ENCODE peak calls at places on chromosome 21, in nine cellular contexts. P is HCT116, W is psoas muscle, K is neural progenitor cell, X is lower lobe of right lung, G is cardiac fibroblast, R is heart left ventricle, D is suprapubic skin, H is body of pancreas. I is an unnamed sample.

GRCh38 chr21:45152265-45152746 is 77.9 kb downstream of the ADARB1 start:
- DNase-seq in D (no peak), X (peak), R (peak), K (peak), W (no peak), H (peak), P (no peak), G (no peak), I (no peak)

GRCh38 chr21:15421947-15422346 is 307.8 kb upstream of the USP25 start:
- DNase-seq in K (no peak), X (no peak), W (no peak), H (no peak), R (no peak), G (no peak), D (no peak), P (no peak), I (peak)

GRCh38 chr21:19031956-19032355 is 628.4 kb upstream of the TMPRSS15 start:
- DNase-seq in K (no peak), P (no peak), R (no peak), X (no peak), W (no peak), H (no peak), G (no peak), D (no peak), I (no peak)

GRCh38 chr21:33801424-33802405 is 113.9 kb downstream of the ATP5PO start:
- DNase-seq in W (peak), K (peak), P (peak), R (no peak), D (no peak), X (no peak), G (no peak), H (peak), I (peak)

GRCh38 chr21:17537299-17537698 is 24.5 kb downstream of the CXADR start:
- DNase-seq in K (no peak), W (no peak), R (no peak), P (no peak), H (no peak), X (no peak), D (no peak), G (peak), I (no peak)

GRCh38 chr21:35401476-35401875 is 352.4 kb upstream of the RUNX1 start:
- DNase-seq in D (no peak), R (no peak), K (no peak), G (no peak), X (no peak), H (no peak), W (no peak), P (no peak), I (no peak)

GRCh38 chr21:32096411-32096810 is 182.4 kb downstream of the MIS18A start:
- DNase-seq in H (no peak), K (peak), X (no peak), R (no peak), D (no peak), G (peak), W (no peak), P (peak), I (peak)

GRCh38 chr21:33362044-33362555 is 37.3 kb downstream of the IFNAR1 start:
- DNase-seq in D (peak), P (no peak), H (peak), W (no peak), R (no peak), G (no peak), X (no peak), K (peak), I (no peak)

GRCh38 chr21:27817061-27817460 is 850.2 kb upstream of the ADAMTS5 start:
- DNase-seq in W (no peak), H (no peak), K (no peak), R (no peak), X (no peak), G (peak), P (no peak), D (no peak), I (no peak)

GRCh38 chr21:46193829-46194373 is 9.6 kb upstream of the SPATC1L start:
- DNase-seq in R (no peak), P (no peak), W (no peak), D (peak), X (peak), H (no peak), G (no peak), K (no peak), I (no peak)

GRCh38 chr21:45818904-45819285 is 162.7 kb upstream of the COL6A1 start:
- DNase-seq in X (no peak), P (no peak), D (no peak), K (no peak), H (no peak), G (peak), W (no peak), R (no peak), I (peak)

GRCh38 chr21:44370027-44370735 is 16.8 kb downstream of the TRPM2 start:
- DNase-seq in P (no peak), R (no peak), H (peak), D (no peak), W (no peak), X (no peak), G (no peak), K (peak), I (peak)

GRCh38 chr21:31678478-31678877 is 19.0 kb downstream of the SOD1 start:
- DNase-seq in P (no peak), H (no peak), G (no peak), D (no peak), R (no peak), K (no peak), W (no peak), X (no peak), I (no peak)

GRCh38 chr21:46294647-46295176 is 8.6 kb downstream of the YBEY start:
- DNase-seq in G (peak), P (no peak), D (no peak), K (no peak), X (peak), R (peak), H (no peak), W (no peak), I (peak)

GRCh38 chr21:44509539-44509938 is 30.5 kb downstream of the KRTAP10-1 start:
- DNase-seq in P (peak), G (no peak), X (peak), H (peak), W (no peak), D (no peak), K (no peak), R (peak), I (no peak)

GRCh38 chr21:22941779-22942178 is 1943.6 kb downstream of the NCAM2 start:
- DNase-seq in P (no peak), D (no peak), W (no peak), R (no peak), X (no peak), K (no peak), H (no peak), G (no peak), I (no peak)

GRCh38 chr21:46157987-46158451 is 2.6 kb upstream of the FTCD start:
- DNase-seq in G (no peak), W (no peak), P (no peak), D (peak), H (no peak), R (no peak), K (no peak), X (no peak), I (no peak)

GRCh38 chr21:31909153-31909771 is 36.4 kb downstream of the HUNK start:
- DNase-seq in G (peak), D (no peak), P (no peak), X (no peak), W (no peak), K (peak), R (no peak), H (no peak), I (no peak)

GRCh38 chr21:14533555-14534400 is 12.3 kb downstream of the SAMSN1 start:
- DNase-seq in G (peak), X (no peak), D (no peak), W (no peak), K (no peak), R (no peak), P (peak), H (no peak), I (peak)

GRCh38 chr21:36162631-36163030 is 6.0 kb downstream of the DOP1B start:
- DNase-seq in W (no peak), P (no peak), R (no peak), G (no peak), D (no peak), H (no peak), K (no peak), X (no peak), I (no peak)

GRCh38 chr21:33552999-33553598 is 10.3 kb downstream of the SON start:
- DNase-seq in D (no peak), K (no peak), P (no peak), W (no peak), R (no peak), H (no peak), X (no peak), G (no peak), I (no peak)

DNA sequence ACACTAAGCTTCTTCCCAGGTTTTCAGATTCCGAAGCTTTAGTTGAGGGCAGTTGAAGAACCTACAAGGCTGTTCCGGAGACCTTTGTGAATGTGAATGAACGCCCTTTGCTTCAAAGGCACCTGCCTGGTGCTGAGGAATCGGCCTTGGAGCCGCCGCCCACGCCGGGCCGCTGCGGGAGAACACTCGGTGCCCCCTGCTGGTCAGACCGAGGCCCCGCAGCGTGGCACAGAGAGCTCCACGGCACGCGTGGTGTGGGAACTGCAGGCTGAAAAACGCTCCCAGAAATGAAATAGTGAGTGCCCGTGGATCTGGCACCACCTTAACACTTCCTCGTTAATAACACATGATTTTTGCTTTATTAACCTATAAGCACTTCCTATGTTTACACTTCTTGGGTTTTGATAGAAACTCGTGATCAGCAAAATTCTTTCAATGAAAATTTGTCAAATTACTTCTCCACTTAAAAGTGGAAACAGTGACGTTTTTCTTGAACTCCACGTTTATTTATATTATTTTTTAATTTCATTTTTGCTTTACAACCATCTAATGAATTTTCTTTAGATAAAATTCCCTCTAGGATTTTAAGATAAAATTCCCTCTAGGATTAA is 460.6 kb downstream of the DSCAM start:
- DNase-seq in X (peak), P (no peak), K (peak), D (no peak), G (no peak), H (peak), W (peak), R (peak), I (no peak)
- H3K4me3 ChIP-seq in X (no peak), P (no peak), K (no peak), D (no peak), G (no peak), H (no peak), W (no peak), R (no peak), I (no peak)

GRCh38 chr21:39726133-39726532 is 18.9 kb upstream of the IGSF5 start:
- DNase-seq in W (no peak), X (no peak), D (peak), P (no peak), R (no peak), H (no peak), G (no peak), K (no peak), I (no peak)
- TF ChIP-seq CTCF in W (no peak), X (no peak), D (no peak), P (peak), R (no peak), H (no peak), G (no peak), K (no peak), I (no peak)

GRCh38 chr21:43333301-43334062 is 93.4 kb downstream of the SIK1 start:
- DNase-seq in R (peak), H (peak), X (peak), K (peak), P (no peak), W (peak), G (peak), D (no peak), I (peak)
- H3K4me3 ChIP-seq in R (no peak), H (no peak), X (no peak), K (no peak), P (no peak), W (no peak), G (peak), D (peak), I (no peak)

DNA sequence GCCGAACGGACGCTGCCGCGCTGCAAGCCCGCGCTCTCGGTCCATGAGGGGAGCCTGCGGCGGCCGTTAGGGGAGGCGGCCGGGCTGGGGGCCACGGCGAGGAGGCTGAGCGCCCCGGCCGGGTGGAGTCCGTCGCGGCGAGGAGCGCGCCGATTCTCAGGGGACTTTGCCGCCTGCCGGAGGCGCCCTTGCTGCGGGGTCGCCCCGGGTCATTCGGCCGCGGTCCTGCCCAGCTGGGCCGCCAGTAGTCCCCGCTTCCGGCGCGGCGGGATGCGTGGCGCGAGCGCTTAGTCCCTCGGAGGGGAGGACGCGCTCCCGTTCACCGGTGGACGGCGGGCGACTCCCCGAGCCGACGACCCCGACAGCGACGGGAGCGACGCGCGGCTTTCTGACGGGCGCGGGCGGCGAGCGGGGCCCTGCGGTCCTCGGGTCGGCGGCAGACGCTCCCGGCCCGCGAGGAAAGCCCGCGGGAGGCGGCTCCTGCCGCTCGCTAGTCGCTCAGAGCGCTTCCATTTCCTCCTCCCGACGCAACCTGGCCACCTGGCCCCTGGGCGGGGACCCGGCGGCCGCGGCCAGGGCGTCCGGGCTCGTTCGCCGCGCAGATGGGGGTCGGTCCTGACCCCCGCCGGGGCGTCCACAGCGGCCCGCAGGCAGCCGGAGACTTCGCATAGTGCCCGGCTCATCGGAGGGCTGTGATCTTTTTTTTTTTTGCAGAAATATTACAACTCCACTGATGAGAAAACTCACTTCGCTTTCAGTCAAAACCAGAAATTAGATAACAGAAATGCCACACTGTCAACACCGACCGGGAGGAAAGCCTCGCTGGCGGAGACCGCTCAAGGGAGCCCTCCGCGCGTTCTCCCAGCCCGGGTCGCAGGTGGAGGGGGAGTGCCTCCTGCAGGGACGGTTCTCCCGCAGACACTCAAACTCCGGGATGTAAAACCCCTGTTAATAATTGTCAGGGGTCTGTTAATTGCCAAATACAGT is 640 bp upstream of the ZBTB21 start:
- DNase-seq in G (peak), H (peak), W (no peak), X (peak), R (no peak), D (peak), K (peak), P (no peak), I (no peak)
- TF ChIP-seq CTCF in G (no peak), H (no peak), W (peak), X (peak), R (no peak), D (no peak), K (peak), P (no peak), I (no peak)

GRCh38 chr21:29302340-29302991 is 3.7 kb downstream of the BACH1 start:
- DNase-seq in W (no peak), K (no peak), D (no peak), H (no peak), X (no peak), R (no peak), P (no peak), G (no peak), I (peak)

GRCh38 chr21:29300547-29301138 is 1.9 kb downstream of the BACH1 start:
- DNase-seq in P (no peak), R (no peak), D (no peak), X (no peak), G (peak), K (no peak), W (no peak), H (no peak), I (peak)

GRCh38 chr21:29299906-29300546 is 1.3 kb downstream of the BACH1 start:
- DNase-seq in D (no peak), P (peak), X (peak), G (peak), H (peak), W (peak), R (peak), K (peak), I (peak)

GRCh38 chr21:29303301-29303700 is 4.6 kb downstream of the BACH1 start:
- DNase-seq in X (no peak), K (no peak), G (no peak), W (no peak), P (no peak), H (no peak), D (no peak), R (no peak), I (no peak)

GRCh38 chr21:29301703-29302102 is 3.0 kb downstream of the BACH1 start:
- DNase-seq in X (no peak), W (no peak), P (no peak), G (no peak), H (no peak), R (no peak), D (no peak), K (no peak), I (peak)
- H3K4me3 ChIP-seq in X (peak), W (peak), P (no peak), G (peak), H (no peak), R (no peak), D (peak), K (no peak), I (peak)

GRCh38 chr21:20445971-20446370 is 552.2 kb upstream of the NCAM2 start:
- DNase-seq in K (no peak), W (no peak), G (no peak), R (no peak), H (no peak), D (no peak), P (no peak), X (no peak), I (peak)

DNA sequence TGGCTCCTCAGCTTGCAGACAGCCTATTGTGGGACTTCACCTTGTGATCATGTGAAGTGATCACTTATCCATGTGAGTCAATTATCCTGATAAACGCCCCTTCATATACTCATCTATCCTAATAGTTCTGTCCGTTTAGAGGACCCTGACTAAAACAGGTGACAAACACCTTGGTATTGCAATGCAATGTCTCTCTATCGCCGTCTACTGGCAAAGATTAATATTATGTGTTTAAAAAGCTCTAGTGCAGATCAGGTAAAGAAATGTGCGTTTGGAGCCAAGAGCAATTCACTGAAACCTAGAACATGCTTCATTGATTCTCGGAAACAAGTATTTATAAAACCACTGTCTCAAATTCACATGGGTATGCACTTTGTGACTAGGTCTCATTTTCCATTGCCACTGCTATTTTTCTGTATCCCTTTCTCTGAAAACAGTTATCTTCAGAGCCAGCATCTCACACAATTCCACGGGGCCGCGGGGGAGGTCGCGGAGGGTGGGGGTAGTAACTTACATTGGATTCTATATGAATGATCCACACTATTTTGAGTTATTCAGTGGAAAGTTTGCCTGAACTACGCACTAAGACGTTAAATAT is 554.6 kb upstream of the NCAM2 start:
- DNase-seq in R (no peak), K (peak), G (no peak), X (no peak), D (no peak), H (no peak), W (no peak), P (no peak), I (no peak)
- TF ChIP-seq CTCF in R (peak), K (peak), G (peak), X (peak), D (no peak), H (peak), W (no peak), P (peak), I (peak)

DNA sequence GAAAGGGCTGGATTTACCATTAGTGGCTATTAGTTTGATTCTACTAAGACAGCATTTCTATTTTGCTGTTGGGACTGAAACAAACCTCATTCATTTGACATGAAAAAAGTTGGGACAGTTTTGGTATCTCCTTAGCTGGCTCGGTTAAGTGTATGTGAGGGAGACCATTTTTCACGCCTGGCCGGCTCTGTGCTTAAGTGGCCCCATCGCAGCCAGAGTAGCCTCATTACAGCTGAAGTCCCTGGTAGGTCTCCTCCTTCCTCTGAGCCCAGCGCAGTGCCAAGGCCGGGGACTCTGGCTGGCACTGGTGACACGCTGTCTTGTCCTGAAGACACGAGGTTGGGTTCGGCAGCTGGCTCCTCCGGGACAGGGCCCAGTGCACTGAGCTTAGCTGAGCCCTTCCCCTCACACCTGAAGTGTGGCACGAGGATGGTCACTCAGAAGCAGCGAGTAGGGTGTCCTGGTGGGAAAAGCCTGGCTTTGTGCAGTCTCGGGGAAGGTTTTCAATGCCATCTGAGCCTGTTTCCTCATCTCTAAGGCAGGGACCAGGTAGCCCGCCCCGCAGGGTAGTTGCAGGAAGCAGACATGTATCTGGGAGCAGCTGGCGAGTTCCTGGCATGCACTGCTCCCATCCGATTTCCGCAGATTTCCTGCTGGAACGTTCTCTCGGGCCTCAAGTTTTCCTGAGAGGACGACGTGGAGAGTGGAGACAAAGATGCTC is 196.5 kb downstream of the DYRK1A start:
- DNase-seq in P (no peak), G (no peak), W (peak), K (no peak), R (peak), D (no peak), X (peak), H (peak), I (peak)
- H3K4me3 ChIP-seq in P (no peak), G (peak), W (peak), K (no peak), R (peak), D (peak), X (peak), H (peak), I (peak)

GRCh38 chr21:25871566-25871965 is 136.8 kb downstream of the GABPA start:
- DNase-seq in W (no peak), G (no peak), H (no peak), K (no peak), D (no peak), X (no peak), P (no peak), R (no peak), I (no peak)
- TF ChIP-seq CTCF in W (no peak), G (peak), H (no peak), K (peak), D (no peak), X (no peak), P (peak), R (no peak), I (no peak)